ENCODE peak calls at places on chromosome 7, in eight cellular contexts. One of them, this sample, is unnamed.

GRCh38 chr7:117323585-117323876 is 673 bp upstream of the WNT2 start:
- DNase-seq in ELR: no peak
- DNase-seq in C1 segment of cervical spinal cord: no peak
- DNase-seq in spleen: no peak
- DNase-seq in dermis microvascular lymphatic vessel endothelial cell: no peak
- DNase-seq in DMS53: no peak
- DNase-seq in epithelial cell of esophagus: peak; percentile 19
- DNase-seq in activated T-helper 1 cell treated with anti-CD3 and anti-CD28 coated beads, Interleukin-2, amount 50 U/mL, for 16 hours: no peak
- DNase-seq in this sample: no peak

GRCh38 chr7:28360739-28361138 is 51.6 kb upstream of the CREB5 start:
- DNase-seq in ELR: peak; percentile 15
- DNase-seq in C1 segment of cervical spinal cord: no peak
- DNase-seq in spleen: no peak
- DNase-seq in dermis microvascular lymphatic vessel endothelial cell: no peak
- DNase-seq in DMS53: peak; percentile 30
- DNase-seq in epithelial cell of esophagus: no peak
- DNase-seq in activated T-helper 1 cell treated with anti-CD3 and anti-CD28 coated beads, Interleukin-2, amount 50 U/mL, for 16 hours: no peak
- DNase-seq in this sample: no peak

GRCh38 chr7:37516610-37517108 is 68.0 kb upstream of the ELMO1 start:
- DNase-seq in ELR: no peak
- DNase-seq in C1 segment of cervical spinal cord: no peak
- DNase-seq in spleen: no peak
- DNase-seq in dermis microvascular lymphatic vessel endothelial cell: no peak
- DNase-seq in DMS53: peak; percentile 77
- DNase-seq in epithelial cell of esophagus: no peak
- DNase-seq in activated T-helper 1 cell treated with anti-CD3 and anti-CD28 coated beads, Interleukin-2, amount 50 U/mL, for 16 hours: no peak
- DNase-seq in this sample: no peak

GRCh38 chr7:137704723-137705122 is 142.1 kb downstream of the DGKI start:
- DNase-seq in ELR: no peak
- DNase-seq in C1 segment of cervical spinal cord: no peak
- DNase-seq in spleen: no peak
- DNase-seq in dermis microvascular lymphatic vessel endothelial cell: no peak
- DNase-seq in DMS53: no peak
- DNase-seq in epithelial cell of esophagus: no peak
- DNase-seq in activated T-helper 1 cell treated with anti-CD3 and anti-CD28 coated beads, Interleukin-2, amount 50 U/mL, for 16 hours: no peak
- DNase-seq in this sample: no peak

GRCh38 chr7:21939136-21939857 is 6.4 kb downstream of the CDCA7L start:
- DNase-seq in ELR: no peak
- DNase-seq in C1 segment of cervical spinal cord: no peak
- DNase-seq in spleen: no peak
- DNase-seq in dermis microvascular lymphatic vessel endothelial cell: no peak
- DNase-seq in DMS53: peak; percentile 91
- DNase-seq in epithelial cell of esophagus: peak; percentile 68
- DNase-seq in activated T-helper 1 cell treated with anti-CD3 and anti-CD28 coated beads, Interleukin-2, amount 50 U/mL, for 16 hours: peak; percentile 14
- DNase-seq in this sample: no peak

GRCh38 chr7:120163449-120163848 is 109.5 kb upstream of the KCND2 start:
- DNase-seq in ELR: no peak
- DNase-seq in C1 segment of cervical spinal cord: no peak
- DNase-seq in spleen: no peak
- DNase-seq in dermis microvascular lymphatic vessel endothelial cell: no peak
- DNase-seq in DMS53: no peak
- DNase-seq in epithelial cell of esophagus: no peak
- DNase-seq in activated T-helper 1 cell treated with anti-CD3 and anti-CD28 coated beads, Interleukin-2, amount 50 U/mL, for 16 hours: no peak
- DNase-seq in this sample: no peak

GRCh38 chr7:5450549-5451327 is 27.1 kb upstream of the TNRC18 start:
- DNase-seq in ELR: peak; percentile 60
- DNase-seq in C1 segment of cervical spinal cord: peak; percentile 34
- DNase-seq in spleen: peak; percentile 84
- DNase-seq in dermis microvascular lymphatic vessel endothelial cell: peak; percentile 14
- DNase-seq in DMS53: peak; percentile 66
- DNase-seq in epithelial cell of esophagus: peak; percentile 50
- DNase-seq in activated T-helper 1 cell treated with anti-CD3 and anti-CD28 coated beads, Interleukin-2, amount 50 U/mL, for 16 hours: no peak
- DNase-seq in this sample: peak; percentile 76

GRCh38 chr7:25858562-25859411 is 293.2 kb upstream of the NFE2L3 start:
- DNase-seq in ELR: no peak
- DNase-seq in C1 segment of cervical spinal cord: no peak
- DNase-seq in spleen: no peak
- DNase-seq in dermis microvascular lymphatic vessel endothelial cell: no peak
- DNase-seq in DMS53: peak; percentile 68
- DNase-seq in epithelial cell of esophagus: no peak
- DNase-seq in activated T-helper 1 cell treated with anti-CD3 and anti-CD28 coated beads, Interleukin-2, amount 50 U/mL, for 16 hours: no peak
- DNase-seq in this sample: no peak